ENCODE peak calls at places on chromosomes 3 and 15, in five cellular contexts. H, B, I, Y and Q are unnamed samples.

GRCh38 chr15:22873204-22873701 is 34.8 kb downstream of the NIPA2 start:
- DNase-seq in H (no peak), Y (no peak), I (peak; percentile 27), B (no peak), Q (peak; percentile 74)

GRCh38 chr15:75348034-75348562 is 1.3 kb downstream of the NEIL1 start:
- DNase-seq in H (no peak), B (peak; percentile 40), I (no peak), Y (no peak), Q (no peak)

GRCh38 chr3:129228891-129229585 is 20.4 kb upstream of the COPG1 start:
- DNase-seq in I (peak; percentile 39), Y (no peak), H (no peak), B (no peak), Q (no peak)

GRCh38 chr15:76994971-76995945 is at the start of gene PSTPIP1:
- DNase-seq in B (peak; percentile 64), Y (peak; percentile 40), I (no peak), H (no peak), Q (no peak)

GRCh38 chr15:31214158-31214863 is 112.3 kb upstream of the KLF13 start:
- DNase-seq in H (no peak), B (no peak), I (no peak), Y (no peak), Q (no peak)

GRCh38 chr15:48592221-48592731 is 53.2 kb downstream of the FBN1 start:
- DNase-seq in Y (no peak), I (no peak), H (no peak), B (no peak), Q (peak; percentile 37)

GRCh38 chr3:194257030-194257657 is 94.0 kb downstream of the CPN2 start:
- DNase-seq in H (no peak), I (no peak), Y (no peak), B (no peak), Q (no peak)

GRCh38 chr3:131353016-131353877 is 28.3 kb upstream of the NUDT16 start:
- DNase-seq in B (no peak), Y (no peak), H (no peak), I (no peak), Q (no peak)

GRCh38 chr15:51737538-51738305 is at the start of gene LYSMD2:
- DNase-seq in I (peak; percentile 61), Y (peak; percentile 65), H (no peak), B (peak; percentile 74), Q (no peak)

GRCh38 chr15:29451201-29451781 is 181.7 kb upstream of the NSMCE3 start:
- DNase-seq in H (no peak), I (peak; percentile 45), Y (no peak), B (no peak), Q (no peak)

GRCh38 chr3:46127503-46127902 is 80.6 kb downstream of the CCR1 start:
- DNase-seq in H (no peak), B (no peak), I (no peak), Y (no peak), Q (peak; percentile 85)

GRCh38 chr15:89101302-89102191 is 13.3 kb downstream of the ABHD2 start:
- DNase-seq in H (no peak), I (no peak), Y (no peak), B (peak; percentile 19), Q (peak; percentile 100)

GRCh38 chr3:138271189-138271794 is 58.4 kb downstream of the NME9 start:
- DNase-seq in Y (no peak), H (no peak), I (no peak), B (peak; percentile 17), Q (no peak)

GRCh38 chr3:42749025-42749752 is 23.9 kb downstream of the CCDC13 start:
- DNase-seq in Y (no peak), B (no peak), H (no peak), I (no peak), Q (no peak)

GRCh38 chr15:89303986-89304385 is 30.6 kb downstream of the POLG start:
- DNase-seq in H (no peak), I (no peak), Y (no peak), B (no peak), Q (no peak)

GRCh38 chr3:41163399-41163798 is 35.9 kb upstream of the CTNNB1 start:
- DNase-seq in H (no peak), B (no peak), I (no peak), Y (no peak), Q (no peak)

GRCh38 chr3:197168606-197169005 is 129.8 kb downstream of the DLG1 start:
- DNase-seq in I (no peak), H (no peak), B (no peak), Y (no peak), Q (peak; percentile 16)

GRCh38 chr3:51559266-51559907 is 20.9 kb downstream of the RAD54L2 start:
- DNase-seq in B (no peak), H (no peak), I (no peak), Y (no peak), Q (no peak)

GRCh38 chr3:169323580-169324453 is 339.7 kb downstream of the MECOM start:
- DNase-seq in Y (no peak), H (no peak), B (no peak), I (peak; percentile 6), Q (no peak)

GRCh38 chr15:56291741-56292140 is 48.1 kb upstream of the RFX7 start:
- DNase-seq in H (no peak), B (no peak), I (no peak), Y (no peak), Q (no peak)

GRCh38 chr3:196793224-196793623 is 53.6 kb downstream of the PAK2 start:
- DNase-seq in B (no peak), H (no peak), I (no peak), Y (no peak), Q (peak; percentile 91)

GRCh38 chr3:48492461-48493202 is 11.3 kb downstream of the SHISA5 start:
- DNase-seq in I (no peak), Y (no peak), H (no peak), B (peak; percentile 48), Q (no peak)

GRCh38 chr3:45178131-45179023 is 32.2 kb upstream of the CDCP1 start:
- DNase-seq in B (no peak), Y (no peak), I (no peak), H (peak; percentile 70), Q (peak; percentile 61)

GRCh38 chr3:81758275-81758674 is 3.2 kb downstream of the GBE1 start:
- DNase-seq in B (no peak), Y (no peak), I (no peak), H (no peak), Q (no peak)

GRCh38 chr3:9398715-9399708 is 1.6 kb downstream of the SETD5 start:
- DNase-seq in B (peak; percentile 34), H (peak; percentile 81), Y (no peak), I (no peak), Q (no peak)

GRCh38 chr15:90654233-90655124 is 62.7 kb upstream of the BLM start:
- DNase-seq in H (no peak), Y (no peak), B (no peak), I (no peak), Q (no peak)

GRCh38 chr15:39077998-39078397 is 502.9 kb upstream of the THBS1 start:
- DNase-seq in I (no peak), B (no peak), H (no peak), Y (no peak), Q (no peak)

GRCh38 chr3:154324919-154325318 is 632 bp upstream of the DHX36 start:
- DNase-seq in B (no peak), I (no peak), Y (no peak), H (peak; percentile 27), Q (no peak)

GRCh38 chr15:60917469-60918130 is 311.5 kb downstream of the RORA start:
- DNase-seq in B (no peak), I (no peak), Y (peak; percentile 30), H (no peak), Q (no peak)

GRCh38 chr15:28886431-28887343 is 913 bp downstream of the APBA2 start:
- DNase-seq in B (no peak), I (no peak), H (no peak), Y (no peak), Q (no peak)

GRCh38 chr3:144045766-144046165 is 74.1 kb downstream of the DIPK2A start:
- DNase-seq in H (no peak), Y (no peak), B (no peak), I (no peak), Q (no peak)